ENCODE peak calls at places on chromosomes 4 and X, in six cellular contexts. Y, F, G, M, L and T are unnamed samples.

GRCh38 chrX:47605024-47605423 is 14.6 kb downstream of the SYN1 start:
- DNase-seq in Y (no peak), F (no peak), G (no peak), M (no peak), L (no peak), T (peak)

GRCh38 chrX:53682885-53683555 is 3.5 kb downstream of the HUWE1 start:
- DNase-seq in Y (peak), F (peak), G (peak), M (peak), L (no peak), T (peak)

GRCh38 chr4:17985832-17986231 is 35.7 kb downstream of the LCORL start:
- DNase-seq in Y (no peak), F (no peak), G (no peak), M (no peak), L (no peak), T (no peak)

GRCh38 chr4:105895609-105896460 is 564 bp downstream of the NPNT start:
- DNase-seq in Y (no peak), F (no peak), G (peak), M (no peak), L (no peak), T (no peak)

GRCh38 chrX:16462912-16463311 is 187.0 kb upstream of the S100G start:
- DNase-seq in Y (no peak), F (no peak), G (no peak), M (no peak), L (no peak), T (no peak)

GRCh38 chr4:100034265-100034664 is 84.2 kb upstream of the H2AZ1 start:
- DNase-seq in Y (no peak), F (no peak), G (no peak), M (no peak), L (no peak), T (no peak)

GRCh38 chr4:75940692-75941253 is at the start of gene NAAA:
- DNase-seq in Y (peak), F (peak), G (peak), M (peak), L (no peak), T (peak)

GRCh38 chrX:31260351-31260750 is 188.5 kb upstream of the FTHL17 start:
- DNase-seq in Y (no peak), F (no peak), G (no peak), M (no peak), L (no peak), T (no peak)

GRCh38 chr4:119729815-119730643 is 101.4 kb upstream of the PDE5A start:
- DNase-seq in Y (no peak), F (peak), G (peak), M (peak), L (no peak), T (no peak)

GRCh38 chr4:53956053-53956452 is 108.4 kb downstream of the CHIC2 start:
- DNase-seq in Y (no peak), F (no peak), G (no peak), M (no peak), L (no peak), T (no peak)

GRCh38 chr4:75821966-75822365 is 80.3 kb downstream of the PPEF2 start:
- DNase-seq in Y (no peak), F (no peak), G (no peak), M (no peak), L (no peak), T (no peak)

GRCh38 chrX:106862972-106863688 is 40.0 kb downstream of the RIPPLY1 start:
- DNase-seq in Y (peak), F (peak), G (peak), M (peak), L (no peak), T (peak)

GRCh38 chr4:74962584-74962983 is 29.7 kb downstream of the PARM1 start:
- DNase-seq in Y (no peak), F (no peak), G (no peak), M (no peak), L (no peak), T (no peak)

GRCh38 chrX:7062276-7062675 is 85.2 kb upstream of the STS start:
- DNase-seq in Y (no peak), F (peak), G (no peak), M (no peak), L (no peak), T (no peak)

GRCh38 chrX:68710870-68711576 is 63.6 kb downstream of the STARD8 start:
- DNase-seq in Y (peak), F (peak), G (peak), M (peak), L (no peak), T (peak)

GRCh38 chr4:84825701-84826100 is 140.8 kb downstream of the WDFY3 start:
- DNase-seq in Y (no peak), F (no peak), G (no peak), M (no peak), L (no peak), T (no peak)

GRCh38 chr4:55173580-55173979 is 48.2 kb upstream of the KDR start:
- DNase-seq in Y (no peak), F (peak), G (no peak), M (no peak), L (no peak), T (no peak)

GRCh38 chrX:107718156-107718621 is 57.4 kb downstream of the TSC22D3 start:
- DNase-seq in Y (peak), F (peak), G (peak), M (peak), L (no peak), T (peak)

GRCh38 chr4:17033256-17034245 is 135.1 kb upstream of the LDB2 start:
- DNase-seq in Y (no peak), F (no peak), G (no peak), M (no peak), L (no peak), T (no peak)

GRCh38 chrX:16870861-16871584 is 861 bp upstream of the RBBP7 start:
- DNase-seq in Y (no peak), F (peak), G (no peak), M (no peak), L (no peak), T (peak)

GRCh38 chr4:88136249-88136648 is 22.2 kb downstream of the ABCG2 start:
- DNase-seq in Y (no peak), F (no peak), G (no peak), M (no peak), L (no peak), T (no peak)

GRCh38 chr4:25061602-25062001 is 30.9 kb upstream of the LGI2 start:
- DNase-seq in Y (no peak), F (no peak), G (no peak), M (no peak), L (no peak), T (no peak)

GRCh38 chr4:121875663-121876062 is 5.4 kb upstream of the BBS7 start:
- DNase-seq in Y (no peak), F (no peak), G (no peak), M (no peak), L (no peak), T (no peak)

GRCh38 chr4:182258441-182259031 is 15.3 kb downstream of the TENM3 start:
- DNase-seq in Y (no peak), F (no peak), G (no peak), M (no peak), L (no peak), T (no peak)

GRCh38 chr4:182251116-182251515 is 7.9 kb downstream of the TENM3 start:
- DNase-seq in Y (no peak), F (no peak), G (no peak), M (no peak), L (no peak), T (no peak)

GRCh38 chr4:182257503-182257902 is 14.3 kb downstream of the TENM3 start:
- DNase-seq in Y (no peak), F (no peak), G (no peak), M (no peak), L (no peak), T (no peak)

GRCh38 chr4:182254381-182254780 is 11.2 kb downstream of the TENM3 start:
- DNase-seq in Y (no peak), F (no peak), G (no peak), M (no peak), L (no peak), T (no peak)

DNA sequence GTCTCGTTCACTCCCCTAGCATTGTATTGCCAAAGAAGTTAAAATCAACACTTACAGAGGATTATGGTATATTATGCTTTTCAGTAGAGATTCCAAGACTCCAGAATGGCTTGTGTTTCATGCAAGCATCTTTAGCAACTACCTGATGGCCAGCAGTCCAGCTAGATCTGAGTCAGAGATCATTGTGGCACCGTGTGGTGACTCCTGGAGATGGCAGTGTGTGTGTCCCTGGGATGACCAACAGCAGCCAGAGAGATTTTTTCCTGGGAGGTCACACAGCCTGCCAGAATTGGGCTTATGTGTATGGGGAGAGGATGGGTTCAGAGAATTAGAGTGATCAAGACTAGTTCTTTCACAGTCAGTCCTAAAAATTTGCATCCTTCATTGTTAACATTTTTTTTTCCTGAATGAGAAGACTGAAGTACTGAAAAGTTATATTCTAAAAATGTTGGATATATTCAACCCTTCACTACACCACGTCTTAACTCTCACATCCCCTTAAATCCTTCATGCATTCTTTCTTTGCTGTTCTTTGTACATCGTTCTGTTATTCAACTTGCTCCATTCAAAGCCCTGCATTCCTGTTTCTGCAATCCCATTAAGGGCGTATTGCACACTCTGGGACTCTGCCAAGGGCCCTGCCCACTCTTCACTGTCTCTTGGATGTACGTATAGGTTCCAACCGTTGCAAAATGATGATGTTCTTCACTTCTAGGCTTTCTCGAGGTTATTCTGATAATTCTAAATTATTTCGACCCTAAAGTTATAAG is 12.4 kb downstream of the TENM3 start:
- DNase-seq in Y (no peak), F (no peak), G (peak), M (no peak), L (no peak), T (no peak)
- TF ChIP-seq MYC in Y (no peak), F (no peak), G (no peak), M (no peak), L (no peak), T (no peak)

GRCh38 chr4:107747748-107748486 is 27.9 kb upstream of the PAPSS1 start:
- DNase-seq in Y (no peak), F (no peak), G (no peak), M (no peak), L (no peak), T (no peak)
- TF ChIP-seq MYC in Y (no peak), F (no peak), G (no peak), M (no peak), L (no peak), T (no peak)

GRCh38 chr4:107035711-107036601 is at the start of gene DKK2:
- DNase-seq in Y (no peak), F (peak), G (no peak), M (no peak), L (no peak), T (peak)
- TF ChIP-seq MYC in Y (no peak), F (no peak), G (no peak), M (no peak), L (no peak), T (no peak)

DNA sequence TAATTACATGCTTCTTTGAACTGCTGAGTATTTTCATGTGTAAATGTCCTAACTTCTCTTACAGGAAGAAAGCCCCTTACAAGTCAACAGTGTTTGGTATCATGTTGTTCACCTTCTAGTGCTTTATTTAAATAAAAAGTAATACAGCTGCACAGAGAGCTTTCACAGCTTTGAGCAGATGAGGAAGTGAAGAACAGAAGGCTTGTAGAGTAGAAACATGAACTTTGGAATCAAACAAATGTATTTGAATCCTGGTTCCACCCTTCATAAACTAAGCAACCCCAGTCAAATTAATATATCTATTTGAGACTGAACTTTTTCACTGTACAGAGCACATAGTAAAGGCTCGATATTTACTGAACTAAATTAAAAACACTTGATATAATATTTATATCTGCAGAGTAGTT is 120.5 kb downstream of the CAMK2D start:
- DNase-seq in Y (no peak), F (no peak), G (no peak), M (peak), L (peak), T (no peak)
- TF ChIP-seq MYC in Y (no peak), F (no peak), G (no peak), M (no peak), L (no peak), T (no peak)

GRCh38 chr4:10619220-10619619 is 65.3 kb downstream of the CLNK start:
- DNase-seq in Y (no peak), F (peak), G (no peak), M (no peak), L (no peak), T (no peak)
- TF ChIP-seq MYC in Y (no peak), F (no peak), G (no peak), M (no peak), L (no peak), T (no peak)

DNA sequence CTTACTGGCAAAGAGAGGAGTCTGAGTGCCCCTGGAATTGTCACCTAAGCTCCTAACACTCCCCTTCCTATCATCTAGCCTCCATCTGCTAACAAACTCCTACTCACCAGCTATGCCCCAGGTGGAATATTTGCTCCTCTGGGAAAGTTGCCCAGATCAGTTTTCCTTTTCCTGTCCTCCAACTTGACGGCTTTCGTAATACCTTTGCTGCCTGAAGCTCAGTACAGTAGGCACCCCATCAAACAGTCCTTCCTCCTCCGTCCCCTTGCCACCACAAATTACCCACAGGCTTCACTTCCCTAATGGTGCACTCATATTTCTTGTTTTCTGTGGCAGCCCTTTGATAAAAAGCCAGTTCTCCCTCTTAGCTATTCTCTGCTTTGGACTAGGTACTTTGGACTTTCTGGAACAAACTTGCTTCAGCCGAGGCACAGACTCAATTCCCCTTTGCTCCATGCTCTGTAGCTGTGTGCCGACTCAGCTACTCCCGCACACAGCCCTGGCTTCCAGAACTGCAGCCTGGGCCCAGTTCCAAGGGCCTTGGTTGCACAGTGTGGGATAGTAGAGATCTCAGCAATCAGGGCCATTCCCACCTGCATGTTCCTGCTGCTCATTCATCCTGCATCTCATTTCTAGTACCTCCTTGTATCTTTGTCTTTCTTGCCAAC is 605.1 kb downstream of the BCOR start:
- DNase-seq in Y (no peak), F (no peak), G (no peak), M (no peak), L (peak), T (peak)
- TF ChIP-seq MYC in Y (no peak), F (no peak), G (no peak), M (no peak), L (no peak), T (no peak)